ENCODE peak calls at places on chromosomes 13 and 19, in five cellular contexts. One of them, this sample, is unnamed.

GRCh38 chr13:23828866-23829265 is 60.3 kb downstream of the MIPEP start:
- DNase-seq in testis: no peak
- DNase-seq in WERI-Rb-1: no peak
- DNase-seq in left lung: no peak
- DNase-seq in ascending aorta: no peak
- DNase-seq in this sample: no peak

GRCh38 chr19:55479045-55479444 is 2.6 kb downstream of the ZNF628 start:
- DNase-seq in left lung: peak
- DNase-seq in testis: no peak
- DNase-seq in ascending aorta: no peak
- DNase-seq in WERI-Rb-1: no peak
- DNase-seq in this sample: no peak

GRCh38 chr13:107351305-107351704 is 783.4 kb upstream of the ARGLU1 start:
- DNase-seq in left lung: no peak
- DNase-seq in ascending aorta: no peak
- DNase-seq in testis: peak
- DNase-seq in WERI-Rb-1: no peak
- DNase-seq in this sample: no peak

GRCh38 chr19:49890349-49891311 is 6.1 kb downstream of the IL4I1 start:
- DNase-seq in left lung: peak
- DNase-seq in ascending aorta: no peak
- DNase-seq in testis: peak
- DNase-seq in WERI-Rb-1: no peak
- DNase-seq in this sample: no peak

GRCh38 chr13:57666554-57666953 is 35.0 kb downstream of the PCDH17 start:
- DNase-seq in ascending aorta: no peak
- DNase-seq in WERI-Rb-1: no peak
- DNase-seq in testis: no peak
- DNase-seq in left lung: no peak
- DNase-seq in this sample: no peak

GRCh38 chr19:30742539-30742938 is 370.4 kb downstream of the ZNF536 start:
- DNase-seq in left lung: no peak
- DNase-seq in testis: no peak
- DNase-seq in WERI-Rb-1: no peak
- DNase-seq in ascending aorta: no peak
- DNase-seq in this sample: no peak

GRCh38 chr13:114127473-114128347 is 4.7 kb downstream of the RASA3 start:
- DNase-seq in testis: no peak
- DNase-seq in WERI-Rb-1: no peak
- DNase-seq in left lung: peak
- DNase-seq in ascending aorta: no peak
- DNase-seq in this sample: no peak

GRCh38 chr13:113630296-113630695 is 27.7 kb downstream of the ATP4B start:
- DNase-seq in ascending aorta: no peak
- DNase-seq in testis: no peak
- DNase-seq in WERI-Rb-1: peak
- DNase-seq in left lung: no peak
- DNase-seq in this sample: no peak

GRCh38 chr13:102999498-102999897 is 66.7 kb downstream of the SLC10A2 start:
- DNase-seq in WERI-Rb-1: no peak
- DNase-seq in ascending aorta: no peak
- DNase-seq in left lung: no peak
- DNase-seq in testis: no peak
- DNase-seq in this sample: no peak

GRCh38 chr13:52852444-52852843 is 4.0 kb upstream of the PCDH8 start:
- DNase-seq in WERI-Rb-1: no peak
- DNase-seq in ascending aorta: no peak
- DNase-seq in testis: no peak
- DNase-seq in left lung: no peak
- DNase-seq in this sample: no peak

GRCh38 chr13:21670006-21670882 is 629 bp upstream of the FGF9 start:
- DNase-seq in testis: peak
- DNase-seq in ascending aorta: no peak
- DNase-seq in WERI-Rb-1: peak
- DNase-seq in left lung: peak
- DNase-seq in this sample: peak

GRCh38 chr19:5011476-5012238 is 42.7 kb downstream of the KDM4B start:
- DNase-seq in left lung: no peak
- DNase-seq in WERI-Rb-1: no peak
- DNase-seq in ascending aorta: no peak
- DNase-seq in testis: no peak
- DNase-seq in this sample: no peak

GRCh38 chr13:51733656-51734334 is 70.2 kb downstream of the DHRS12 start:
- DNase-seq in WERI-Rb-1: no peak
- DNase-seq in ascending aorta: no peak
- DNase-seq in left lung: no peak
- DNase-seq in testis: peak
- DNase-seq in this sample: peak

GRCh38 chr13:94657167-94657566 is 55.2 kb downstream of the SOX21 start:
- DNase-seq in testis: no peak
- DNase-seq in ascending aorta: no peak
- DNase-seq in WERI-Rb-1: no peak
- DNase-seq in left lung: no peak
- DNase-seq in this sample: no peak

GRCh38 chr19:15299568-15300409 is 32.5 kb downstream of the BRD4 start:
- DNase-seq in ascending aorta: no peak
- DNase-seq in testis: no peak
- DNase-seq in WERI-Rb-1: no peak
- DNase-seq in left lung: no peak
- DNase-seq in this sample: no peak

GRCh38 chr19:39599116-39599515 is 3.2 kb upstream of the LGALS13 start:
- DNase-seq in left lung: no peak
- DNase-seq in WERI-Rb-1: no peak
- DNase-seq in testis: peak
- DNase-seq in ascending aorta: no peak
- DNase-seq in this sample: no peak

GRCh38 chr19:37692956-37693660 is 26.5 kb downstream of the ZNF607 start:
- DNase-seq in ascending aorta: no peak
- DNase-seq in left lung: no peak
- DNase-seq in WERI-Rb-1: no peak
- DNase-seq in testis: no peak
- DNase-seq in this sample: no peak

GRCh38 chr19:49988433-49988832 is 27.5 kb upstream of the SIGLEC11 start:
- DNase-seq in left lung: peak
- DNase-seq in WERI-Rb-1: no peak
- DNase-seq in ascending aorta: no peak
- DNase-seq in testis: no peak
- DNase-seq in this sample: no peak

GRCh38 chr19:32675720-32676185 is at the start of gene RGS9BP:
- DNase-seq in left lung: peak
- DNase-seq in testis: peak
- DNase-seq in WERI-Rb-1: peak
- DNase-seq in ascending aorta: peak
- DNase-seq in this sample: peak

GRCh38 chr13:96771501-96772367 is 222.5 kb downstream of the OXGR1 start:
- DNase-seq in WERI-Rb-1: no peak
- DNase-seq in left lung: no peak
- DNase-seq in testis: no peak
- DNase-seq in ascending aorta: no peak
- DNase-seq in this sample: no peak

GRCh38 chr19:8552810-8553209 is 24.4 kb downstream of the MYO1F start:
- DNase-seq in testis: peak
- DNase-seq in ascending aorta: no peak
- DNase-seq in WERI-Rb-1: peak
- DNase-seq in left lung: no peak
- DNase-seq in this sample: no peak

GRCh38 chr13:50909605-50910482 is at the start of gene RNASEH2B:
- DNase-seq in WERI-Rb-1: peak
- DNase-seq in left lung: peak
- DNase-seq in ascending aorta: no peak
- DNase-seq in testis: peak
- DNase-seq in this sample: peak

GRCh38 chr19:43425567-43426392 is 11.1 kb downstream of the TEX101 start:
- DNase-seq in testis: no peak
- DNase-seq in left lung: no peak
- DNase-seq in ascending aorta: no peak
- DNase-seq in WERI-Rb-1: no peak
- DNase-seq in this sample: no peak

GRCh38 chr13:47119568-47120080 is 222.8 kb upstream of the HTR2A start:
- DNase-seq in ascending aorta: no peak
- DNase-seq in WERI-Rb-1: no peak
- DNase-seq in testis: no peak
- DNase-seq in left lung: no peak
- DNase-seq in this sample: no peak

GRCh38 chr13:80962855-80963254 is 621.9 kb upstream of the SPRY2 start:
- DNase-seq in WERI-Rb-1: no peak
- DNase-seq in ascending aorta: no peak
- DNase-seq in left lung: no peak
- DNase-seq in testis: no peak
- DNase-seq in this sample: no peak

GRCh38 chr13:72686766-72687165 is 40.7 kb downstream of the MZT1 start:
- DNase-seq in left lung: no peak
- DNase-seq in ascending aorta: no peak
- DNase-seq in testis: no peak
- DNase-seq in WERI-Rb-1: no peak
- DNase-seq in this sample: no peak

GRCh38 chr13:48595330-48596127 is 58.2 kb upstream of the CYSLTR2 start:
- DNase-seq in left lung: no peak
- DNase-seq in WERI-Rb-1: no peak
- DNase-seq in ascending aorta: no peak
- DNase-seq in testis: peak
- DNase-seq in this sample: no peak

GRCh38 chr13:89695343-89696257 is 1651.9 kb upstream of the MIR17HG start:
- DNase-seq in testis: peak
- DNase-seq in left lung: no peak
- DNase-seq in WERI-Rb-1: peak
- DNase-seq in ascending aorta: no peak
- DNase-seq in this sample: peak

GRCh38 chr13:48780713-48781341 is 127.1 kb downstream of the CYSLTR2 start:
- DNase-seq in testis: no peak
- DNase-seq in left lung: no peak
- DNase-seq in WERI-Rb-1: no peak
- DNase-seq in ascending aorta: no peak
- DNase-seq in this sample: no peak

GRCh38 chr13:42893346-42893745 is 98.7 kb downstream of the EPSTI1 start:
- DNase-seq in WERI-Rb-1: no peak
- DNase-seq in testis: no peak
- DNase-seq in ascending aorta: no peak
- DNase-seq in left lung: no peak
- DNase-seq in this sample: no peak

GRCh38 chr13:26557393-26558073 is at the start of gene WASF3:
- DNase-seq in testis: peak
- DNase-seq in WERI-Rb-1: peak
- DNase-seq in ascending aorta: peak
- DNase-seq in left lung: peak
- DNase-seq in this sample: peak

DNA sequence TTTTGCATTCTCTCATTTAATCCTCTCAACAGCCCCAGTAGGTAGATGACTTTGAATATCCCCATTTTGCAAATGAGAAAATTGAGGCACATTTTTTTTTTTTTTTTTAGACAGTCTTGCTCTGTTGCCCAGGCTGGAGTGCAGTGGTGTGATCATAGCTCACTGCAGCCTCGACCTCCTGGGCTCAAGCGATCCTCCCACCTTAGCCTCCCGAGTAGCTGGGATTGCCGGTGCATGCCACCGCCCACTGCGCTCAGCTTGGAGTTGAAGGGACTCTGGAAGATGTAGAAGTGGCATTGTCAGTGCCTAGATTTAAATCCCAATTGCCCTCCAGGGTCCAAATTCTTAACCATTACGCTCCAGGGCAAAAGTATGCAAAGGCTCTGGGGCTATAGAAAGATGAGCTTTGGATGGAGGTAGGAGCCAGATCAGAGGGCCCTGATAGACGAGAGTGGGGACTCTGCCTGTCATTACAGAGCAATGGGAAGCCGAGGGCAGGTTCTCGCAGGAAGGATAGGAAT is 813 bp upstream of the MCOLN1 start:
- DNase-seq in WERI-Rb-1: no peak
- DNase-seq in ascending aorta: no peak
- DNase-seq in left lung: no peak
- DNase-seq in testis: no peak
- DNase-seq in this sample: no peak
- H3K4me3 ChIP-seq in WERI-Rb-1: no peak
- H3K4me3 ChIP-seq in ascending aorta: peak
- H3K4me3 ChIP-seq in left lung: peak
- H3K4me3 ChIP-seq in testis: no peak
- H3K4me3 ChIP-seq in this sample: peak

GRCh38 chr13:98496239-98496668 is 80.7 kb downstream of the STK24 start:
- DNase-seq in left lung: no peak
- DNase-seq in ascending aorta: no peak
- DNase-seq in testis: no peak
- DNase-seq in WERI-Rb-1: no peak
- DNase-seq in this sample: peak
- H3K4me3 ChIP-seq in left lung: no peak
- H3K4me3 ChIP-seq in ascending aorta: no peak
- H3K4me3 ChIP-seq in testis: no peak
- H3K4me3 ChIP-seq in WERI-Rb-1: no peak
- H3K4me3 ChIP-seq in this sample: peak

DNA sequence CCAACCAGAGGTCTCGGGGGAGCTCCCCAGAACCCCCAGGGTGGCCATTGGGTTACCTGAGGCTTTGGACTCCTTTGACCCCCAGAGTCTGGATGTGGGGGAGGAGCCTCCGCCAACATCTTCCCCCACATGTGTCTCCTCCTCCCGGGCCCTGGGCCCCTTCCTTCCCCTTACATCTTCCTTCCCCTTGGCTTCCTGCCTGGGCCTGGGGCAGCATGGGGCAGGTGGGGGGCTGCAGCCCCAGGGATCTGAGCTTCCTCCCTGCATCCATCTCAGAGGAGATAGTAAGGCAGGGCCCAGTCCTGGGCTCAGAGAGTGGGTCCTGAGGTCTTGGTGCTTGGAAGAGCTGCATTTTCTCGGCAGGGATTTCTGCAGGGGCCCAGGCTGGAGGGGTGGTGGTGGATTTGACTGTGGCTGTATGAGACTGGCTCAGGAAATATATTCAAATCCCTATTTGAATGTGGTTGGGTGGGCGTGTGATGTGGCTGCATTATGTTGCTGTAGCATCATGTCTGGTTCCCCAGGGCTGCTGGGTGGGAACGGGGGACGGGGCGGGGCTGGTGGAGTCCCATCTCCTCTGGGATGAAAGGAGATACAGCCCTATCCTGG is 919 bp downstream of the VAV1 start:
- DNase-seq in testis: no peak
- DNase-seq in WERI-Rb-1: no peak
- DNase-seq in ascending aorta: no peak
- DNase-seq in left lung: peak
- DNase-seq in this sample: no peak
- H3K4me3 ChIP-seq in testis: no peak
- H3K4me3 ChIP-seq in WERI-Rb-1: no peak
- H3K4me3 ChIP-seq in ascending aorta: peak
- H3K4me3 ChIP-seq in left lung: peak
- H3K4me3 ChIP-seq in this sample: peak

GRCh38 chr19:19223060-19223459 is 11.3 kb downstream of the NCAN start:
- DNase-seq in WERI-Rb-1: no peak
- DNase-seq in ascending aorta: no peak
- DNase-seq in testis: no peak
- DNase-seq in left lung: peak
- DNase-seq in this sample: no peak

GRCh38 chr19:19223636-19224035 is 11.9 kb downstream of the NCAN start:
- DNase-seq in WERI-Rb-1: no peak
- DNase-seq in left lung: no peak
- DNase-seq in testis: no peak
- DNase-seq in ascending aorta: no peak
- DNase-seq in this sample: no peak

GRCh38 chr19:19224852-19225494 is 13.2 kb downstream of the NCAN start:
- DNase-seq in left lung: peak
- DNase-seq in WERI-Rb-1: peak
- DNase-seq in testis: peak
- DNase-seq in ascending aorta: no peak
- DNase-seq in this sample: no peak

GRCh38 chr19:19226204-19226603 is 14.4 kb downstream of the NCAN start:
- DNase-seq in testis: no peak
- DNase-seq in left lung: peak
- DNase-seq in WERI-Rb-1: no peak
- DNase-seq in ascending aorta: no peak
- DNase-seq in this sample: no peak

GRCh38 chr19:19224150-19224851 is 12.5 kb downstream of the NCAN start:
- DNase-seq in left lung: peak
- DNase-seq in testis: no peak
- DNase-seq in ascending aorta: no peak
- DNase-seq in WERI-Rb-1: peak
- DNase-seq in this sample: no peak
- H3K4me3 ChIP-seq in left lung: no peak
- H3K4me3 ChIP-seq in testis: peak
- H3K4me3 ChIP-seq in ascending aorta: peak
- H3K4me3 ChIP-seq in WERI-Rb-1: peak
- H3K4me3 ChIP-seq in this sample: peak